ENCODE peak calls at places on chromosomes 11 and 22, in nine cellular contexts. J, F, E, B, M, Z, O, U and N are unnamed samples.
A peak's percentile ranks its signal among the peaks of the same experiment; 100 is the strongest.

GRCh38 chr22:25419247-25420113 is 145.0 kb upstream of the GRK3 start:
- DNase-seq in J (no peak), F (no peak), E (no peak), B (no peak), M (no peak), Z (no peak), O (peak; percentile 16), U (peak; percentile 44), N (no peak)

GRCh38 chr11:66727883-66728759 is 895 bp downstream of the SPTBN2 start:
- DNase-seq in J (peak; percentile 61), F (no peak), E (no peak), B (no peak), M (no peak), Z (no peak), O (no peak), U (no peak), N (no peak)

GRCh38 chr22:49826603-49827306 is 918 bp downstream of the BRD1 start:
- DNase-seq in J (peak; percentile 62), F (peak; percentile 25), E (no peak), B (no peak), M (peak; percentile 61), Z (peak; percentile 14), O (peak; percentile 43), U (peak; percentile 41), N (no peak)

GRCh38 chr11:124934862-124935547 is 842 bp downstream of the HEPACAM start:
- DNase-seq in J (no peak), F (peak; percentile 73), E (no peak), B (no peak), M (no peak), Z (no peak), O (no peak), U (no peak), N (peak; percentile 19)

GRCh38 chr11:2484576-2485125 is 39.8 kb downstream of the KCNQ1 start:
- DNase-seq in J (no peak), F (no peak), E (no peak), B (no peak), M (no peak), Z (no peak), O (no peak), U (no peak), N (no peak)

GRCh38 chr11:29518389-29519174 is 498.2 kb downstream of the KCNA4 start:
- DNase-seq in J (no peak), F (peak; percentile 68), E (peak; percentile 31), B (no peak), M (no peak), Z (peak; percentile 22), O (no peak), U (no peak), N (no peak)

GRCh38 chr11:66559141-66559861 is 9.1 kb downstream of the CTSF start:
- DNase-seq in J (no peak), F (no peak), E (no peak), B (no peak), M (no peak), Z (no peak), O (no peak), U (no peak), N (no peak)

GRCh38 chr11:100872951-100873350 is 185.9 kb downstream of the ARHGAP42 start:
- DNase-seq in J (no peak), F (no peak), E (no peak), B (no peak), M (no peak), Z (no peak), O (peak; percentile 28), U (no peak), N (no peak)

GRCh38 chr22:39520874-39521857 is 804 bp downstream of the ATF4 start:
- DNase-seq in J (peak; percentile 76), F (peak; percentile 82), E (peak; percentile 56), B (peak; percentile 70), M (peak; percentile 69), Z (peak; percentile 60), O (peak; percentile 91), U (peak; percentile 77), N (no peak)

GRCh38 chr11:42631223-42631843 is 680.5 kb upstream of the API5 start:
- DNase-seq in J (no peak), F (peak; percentile 80), E (no peak), B (no peak), M (no peak), Z (peak; percentile 36), O (no peak), U (no peak), N (peak; percentile 27)

GRCh38 chr11:88146106-88146505 is 29.1 kb downstream of the RAB38 start:
- DNase-seq in J (no peak), F (peak; percentile 3), E (no peak), B (no peak), M (no peak), Z (no peak), O (no peak), U (no peak), N (no peak)

GRCh38 chr22:26534874-26535470 is 22.7 kb upstream of the TFIP11 start:
- DNase-seq in J (no peak), F (no peak), E (no peak), B (no peak), M (no peak), Z (no peak), O (no peak), U (no peak), N (no peak)

GRCh38 chr11:27420217-27420616 is 52.4 kb downstream of the LGR4 start:
- DNase-seq in J (no peak), F (peak; percentile 30), E (no peak), B (no peak), M (no peak), Z (no peak), O (no peak), U (no peak), N (no peak)

GRCh38 chr11:26960265-26960664 is 33.6 kb upstream of the FIBIN start:
- DNase-seq in J (no peak), F (peak; percentile 46), E (no peak), B (no peak), M (no peak), Z (no peak), O (no peak), U (no peak), N (no peak)

GRCh38 chr11:114251797-114252327 is 44.3 kb upstream of the NNMT start:
- DNase-seq in J (no peak), F (no peak), E (no peak), B (no peak), M (no peak), Z (no peak), O (no peak), U (no peak), N (no peak)

GRCh38 chr11:10742460-10743208 is 8.4 kb upstream of the CTR9 start:
- DNase-seq in J (no peak), F (peak; percentile 37), E (no peak), B (no peak), M (no peak), Z (no peak), O (no peak), U (no peak), N (no peak)

GRCh38 chr11:69828971-69829344 is 9.7 kb upstream of the FGF3 start:
- DNase-seq in J (no peak), F (no peak), E (no peak), B (no peak), M (no peak), Z (no peak), O (no peak), U (no peak), N (no peak)

GRCh38 chr11:87259731-87260130 is 222.0 kb downstream of the TMEM135 start:
- DNase-seq in J (no peak), F (no peak), E (no peak), B (no peak), M (no peak), Z (no peak), O (no peak), U (no peak), N (no peak)